ENCODE peak calls at places on chromosome 18, in nine cellular contexts. E, D, B, S, H, K, N, T and C are unnamed samples.

GRCh38 chr18:26714739-26715138 is 150.8 kb downstream of the AQP4 start:
- DNase-seq in E (no peak), D (no peak), B (no peak), S (no peak), H (no peak), K (no peak), N (no peak), T (no peak), C (no peak)

GRCh38 chr18:79949571-79950439 is 1.6 kb downstream of the SLC66A2 start:
- DNase-seq in E (no peak), D (no peak), B (no peak), S (peak), H (no peak), K (peak), N (no peak), T (peak), C (no peak)

GRCh38 chr18:9025104-9025838 is 77.2 kb upstream of the NDUFV2 start:
- DNase-seq in E (no peak), D (no peak), B (no peak), S (no peak), H (no peak), K (no peak), N (no peak), T (no peak), C (no peak)

GRCh38 chr18:72652990-72653593 is 109.0 kb upstream of the CBLN2 start:
- DNase-seq in E (peak), D (no peak), B (no peak), S (peak), H (peak), K (no peak), N (peak), T (peak), C (peak)

GRCh38 chr18:76982038-76982437 is 150.5 kb downstream of the MBP start:
- DNase-seq in E (no peak), D (peak), B (no peak), S (peak), H (no peak), K (no peak), N (no peak), T (no peak), C (no peak)

GRCh38 chr18:670456-670996 is 13.1 kb downstream of the TYMS start:
- DNase-seq in E (no peak), D (no peak), B (no peak), S (no peak), H (no peak), K (no peak), N (no peak), T (no peak), C (no peak)

GRCh38 chr18:38359258-38359657 is 793.7 kb upstream of the CELF4 start:
- DNase-seq in E (no peak), D (no peak), B (no peak), S (no peak), H (no peak), K (no peak), N (no peak), T (no peak), C (no peak)

GRCh38 chr18:70380915-70381896 is 92.4 kb downstream of the SOCS6 start:
- DNase-seq in E (no peak), D (no peak), B (no peak), S (peak), H (peak), K (no peak), N (peak), T (no peak), C (no peak)

GRCh38 chr18:48153641-48154481 is 223.4 kb upstream of the SMAD2 start:
- DNase-seq in E (no peak), D (no peak), B (peak), S (no peak), H (no peak), K (no peak), N (no peak), T (no peak), C (no peak)

GRCh38 chr18:47883771-47884413 is 46.6 kb downstream of the SMAD2 start:
- DNase-seq in E (no peak), D (no peak), B (no peak), S (peak), H (no peak), K (no peak), N (no peak), T (no peak), C (no peak)

GRCh38 chr18:75364512-75364911 is 63.0 kb downstream of the SMIM21 start:
- DNase-seq in E (no peak), D (no peak), B (no peak), S (no peak), H (no peak), K (no peak), N (no peak), T (no peak), C (no peak)

GRCh38 chr18:210780-211179 is 52.4 kb downstream of the USP14 start:
- DNase-seq in E (no peak), D (no peak), B (no peak), S (no peak), H (no peak), K (no peak), N (no peak), T (no peak), C (no peak)

GRCh38 chr18:59910967-59911366 is 11.2 kb downstream of the PMAIP1 start:
- DNase-seq in E (no peak), D (no peak), B (no peak), S (no peak), H (no peak), K (no peak), N (no peak), T (no peak), C (no peak)

GRCh38 chr18:2402084-2402483 is 169.2 kb downstream of the METTL4 start:
- DNase-seq in E (no peak), D (no peak), B (no peak), S (no peak), H (no peak), K (no peak), N (no peak), T (no peak), C (no peak)

GRCh38 chr18:36095936-36096519 is 28.7 kb upstream of the RPRD1A start:
- DNase-seq in E (no peak), D (no peak), B (peak), S (no peak), H (no peak), K (no peak), N (no peak), T (peak), C (no peak)

GRCh38 chr18:75214766-75215515 is 4.3 kb downstream of the TSHZ1 start:
- DNase-seq in E (no peak), D (no peak), B (no peak), S (peak), H (no peak), K (no peak), N (no peak), T (no peak), C (no peak)

GRCh38 chr18:23968638-23969037 is 45.9 kb upstream of the TTC39C start:
- DNase-seq in E (no peak), D (peak), B (no peak), S (no peak), H (no peak), K (no peak), N (no peak), T (no peak), C (no peak)

GRCh38 chr18:23971656-23972230 is 42.8 kb upstream of the TTC39C start:
- DNase-seq in E (no peak), D (no peak), B (no peak), S (no peak), H (no peak), K (no peak), N (no peak), T (no peak), C (no peak)

GRCh38 chr18:23969664-23970063 is 44.9 kb upstream of the TTC39C start:
- DNase-seq in E (no peak), D (peak), B (no peak), S (no peak), H (no peak), K (no peak), N (no peak), T (no peak), C (no peak)

GRCh38 chr18:23972416-23972815 is 42.1 kb upstream of the TTC39C start:
- DNase-seq in E (peak), D (no peak), B (no peak), S (no peak), H (no peak), K (no peak), N (peak), T (no peak), C (no peak)

DNA sequence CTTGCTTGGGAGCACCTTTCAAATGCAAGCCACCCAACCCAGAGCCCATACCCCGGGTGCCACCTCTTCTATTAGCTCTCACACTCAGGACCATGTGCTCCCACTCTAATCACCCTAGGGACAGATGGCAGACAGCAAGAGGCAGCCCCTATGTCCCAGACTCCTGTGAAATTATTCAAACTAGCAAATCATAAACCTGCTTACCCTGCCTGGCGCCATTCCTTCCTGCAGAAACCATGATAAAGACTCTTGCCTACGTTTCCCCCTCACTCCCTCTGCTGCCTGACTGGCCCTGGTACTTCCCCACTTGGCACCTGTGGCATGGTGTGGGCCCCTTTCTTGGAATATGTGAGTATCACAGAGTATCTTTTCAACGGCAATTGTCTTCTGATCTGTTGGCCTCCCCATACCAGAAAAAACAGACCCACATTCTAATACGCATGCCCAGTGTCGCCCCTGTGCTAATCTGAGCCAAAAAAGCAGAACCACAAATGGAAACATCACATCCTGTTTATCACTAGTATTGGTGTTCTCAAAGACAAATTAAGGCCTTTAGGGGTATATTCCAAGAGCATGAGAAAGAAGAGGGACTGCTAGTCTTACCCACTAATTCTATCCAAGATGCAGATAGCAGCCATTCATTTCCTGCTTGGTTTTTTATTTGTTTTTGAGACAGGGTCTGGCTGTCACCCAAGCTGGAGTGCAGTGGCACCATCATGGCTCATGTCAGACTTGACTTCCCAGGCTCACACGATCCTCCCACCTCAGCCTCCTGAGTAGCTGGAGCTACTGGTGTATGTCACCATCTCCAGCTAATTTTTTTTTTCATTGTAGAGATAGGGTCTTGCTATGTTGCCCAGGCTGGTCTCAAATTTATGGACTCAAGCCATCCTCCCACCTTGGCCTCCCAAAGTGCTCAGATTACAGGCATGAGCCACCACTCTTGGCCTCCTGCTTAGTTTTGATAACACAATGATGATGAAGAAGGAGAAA is 44.1 kb upstream of the TTC39C start:
- DNase-seq in E (peak), D (peak), B (no peak), S (no peak), H (no peak), K (no peak), N (no peak), T (peak), C (no peak)
- TF ChIP-seq CTCF in E (no peak), D (no peak), B (no peak), S (no peak), H (no peak), K (no peak), N (no peak), T (no peak), C (no peak)

GRCh38 chr18:49755489-49755888 is 57.8 kb downstream of the ACAA2 start:
- DNase-seq in E (no peak), D (peak), B (no peak), S (no peak), H (no peak), K (no peak), N (no peak), T (no peak), C (peak)

GRCh38 chr18:49752095-49752457 is 61.3 kb downstream of the ACAA2 start:
- DNase-seq in E (no peak), D (peak), B (no peak), S (no peak), H (no peak), K (no peak), N (no peak), T (no peak), C (no peak)

GRCh38 chr18:49751427-49752094 is 61.8 kb downstream of the ACAA2 start:
- DNase-seq in E (no peak), D (peak), B (no peak), S (no peak), H (no peak), K (no peak), N (no peak), T (no peak), C (peak)

GRCh38 chr18:49754866-49755265 is 58.5 kb downstream of the ACAA2 start:
- DNase-seq in E (no peak), D (no peak), B (no peak), S (no peak), H (no peak), K (no peak), N (no peak), T (no peak), C (no peak)

DNA sequence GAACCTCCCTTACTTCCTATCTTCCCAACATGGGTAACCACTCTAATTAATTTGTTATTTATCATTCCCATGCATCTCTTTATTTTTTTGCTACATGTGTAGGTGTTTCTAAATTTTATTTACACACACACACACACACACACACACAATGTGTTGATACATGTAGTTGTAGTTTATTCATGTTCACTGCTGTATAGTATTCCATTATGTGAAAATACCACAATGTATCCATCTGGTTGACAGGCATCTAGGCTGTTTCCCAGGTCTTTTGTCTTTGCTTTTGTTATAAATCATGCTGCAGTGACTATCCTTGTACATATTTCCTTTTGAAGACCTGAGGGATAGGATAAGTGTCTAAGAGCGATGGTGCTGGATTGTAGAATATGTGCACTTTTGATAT is 59.7 kb downstream of the ACAA2 start:
- DNase-seq in E (no peak), D (no peak), B (no peak), S (no peak), H (no peak), K (no peak), N (no peak), T (no peak), C (no peak)
- TF ChIP-seq CTCF in E (no peak), D (no peak), B (no peak), S (no peak), H (no peak), K (no peak), N (no peak), T (no peak), C (no peak)

GRCh38 chr18:66872277-66872676 is 268.4 kb upstream of the CDH19 start:
- DNase-seq in E (no peak), D (no peak), B (no peak), S (no peak), H (no peak), K (no peak), N (no peak), T (peak), C (no peak)
- TF ChIP-seq CTCF in E (no peak), D (peak), B (no peak), S (no peak), H (peak), K (no peak), N (no peak), T (no peak), C (no peak)

GRCh38 chr18:67590571-67591141 is 74.1 kb upstream of the DSEL start:
- DNase-seq in E (no peak), D (no peak), B (no peak), S (no peak), H (no peak), K (no peak), N (no peak), T (no peak), C (no peak)
- TF ChIP-seq CTCF in E (no peak), D (peak), B (peak), S (no peak), H (no peak), K (no peak), N (no peak), T (no peak), C (no peak)

GRCh38 chr18:3449702-3450357 is at the start of gene TGIF1:
- DNase-seq in E (peak), D (peak), B (no peak), S (peak), H (peak), K (peak), N (peak), T (peak), C (peak)

GRCh38 chr18:3447035-3447894 is 2.7 kb upstream of the TGIF1 start:
- DNase-seq in E (no peak), D (peak), B (no peak), S (no peak), H (peak), K (no peak), N (peak), T (no peak), C (peak)

GRCh38 chr18:3448845-3449701 is 899 bp upstream of the TGIF1 start:
- DNase-seq in E (peak), D (peak), B (peak), S (peak), H (peak), K (peak), N (peak), T (peak), C (peak)

GRCh38 chr18:3450358-3451107 is 561 bp downstream of the TGIF1 start:
- DNase-seq in E (peak), D (no peak), B (no peak), S (peak), H (no peak), K (peak), N (peak), T (peak), C (peak)

DNA sequence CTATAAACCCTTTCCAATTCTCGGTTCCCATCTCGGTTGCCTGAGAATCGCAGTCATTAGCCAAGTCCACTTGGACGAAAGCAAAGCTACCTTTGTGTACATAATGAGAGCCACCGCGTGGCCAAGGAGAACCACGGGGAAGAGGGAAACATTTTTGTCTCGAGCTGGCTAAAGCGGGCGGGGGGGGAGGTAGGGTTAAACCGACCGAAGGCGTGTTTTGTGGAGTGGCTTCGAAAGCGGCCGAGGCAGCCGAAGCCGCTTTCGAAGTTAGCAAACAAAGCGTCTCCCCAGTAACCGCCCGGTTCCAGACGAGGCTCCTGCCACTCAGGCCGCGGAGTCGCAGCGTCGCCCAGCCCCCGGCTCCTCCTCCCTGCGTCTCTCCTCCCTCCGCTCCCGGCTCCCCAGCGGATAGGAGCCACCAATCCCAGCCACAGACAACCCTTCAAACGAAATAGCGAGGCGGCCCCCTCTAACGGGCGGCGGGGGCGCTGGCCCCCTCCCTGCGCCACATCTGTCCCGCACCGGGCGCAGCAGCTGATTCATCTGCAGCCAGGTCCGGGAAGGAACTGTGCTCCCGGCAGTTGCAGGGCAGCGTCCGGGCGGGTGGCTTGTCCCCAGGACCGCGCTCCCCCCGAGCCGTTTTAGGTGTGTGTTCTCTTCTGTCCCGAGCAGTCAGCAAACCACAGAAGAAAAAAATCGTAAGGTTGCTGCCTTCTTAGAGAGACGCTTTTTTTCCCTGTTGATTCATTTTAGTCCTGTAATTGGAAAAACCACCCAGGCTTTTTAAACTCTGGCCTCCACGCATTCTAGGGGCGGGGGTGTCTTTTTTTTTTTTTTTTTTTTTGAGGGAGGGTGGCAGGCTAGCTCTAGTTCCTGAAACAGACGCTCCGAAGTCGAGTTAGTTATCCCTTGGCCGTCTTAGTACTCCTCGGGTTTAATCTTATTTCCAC is 1.8 kb upstream of the TGIF1 start:
- DNase-seq in E (peak), D (peak), B (peak), S (peak), H (peak), K (peak), N (peak), T (peak), C (peak)
- TF ChIP-seq CTCF in E (no peak), D (no peak), B (peak), S (no peak), H (peak), K (no peak), N (no peak), T (no peak), C (no peak)

DNA sequence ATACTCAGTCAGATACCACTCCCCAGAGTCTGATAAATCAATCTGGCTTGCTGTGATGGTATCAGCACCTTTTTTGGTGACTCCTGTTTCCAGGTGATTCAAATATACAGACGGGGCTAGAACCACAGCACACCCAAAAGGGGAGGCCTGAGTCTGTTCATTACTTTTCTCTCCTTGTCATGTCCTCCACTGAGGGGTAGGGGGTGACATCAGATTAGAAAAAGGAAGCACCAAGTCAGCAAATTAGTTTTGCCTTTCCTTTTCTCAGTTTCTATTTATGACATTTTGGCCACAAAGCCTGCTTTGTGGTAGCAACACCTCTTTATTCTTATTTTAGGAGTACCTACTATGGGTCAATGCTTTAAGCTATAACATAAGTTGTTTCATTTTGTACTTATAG is 127.4 kb downstream of the CCDC102B start:
- DNase-seq in E (no peak), D (no peak), B (no peak), S (no peak), H (no peak), K (no peak), N (no peak), T (no peak), C (no peak)
- TF ChIP-seq CTCF in E (no peak), D (peak), B (peak), S (no peak), H (peak), K (no peak), N (peak), T (no peak), C (no peak)

GRCh38 chr18:53701697-53702096 is 522.8 kb downstream of the MBD2 start:
- DNase-seq in E (no peak), D (no peak), B (no peak), S (no peak), H (no peak), K (no peak), N (no peak), T (no peak), C (no peak)

GRCh38 chr18:53702480-53702879 is 522.0 kb downstream of the MBD2 start:
- DNase-seq in E (no peak), D (no peak), B (no peak), S (no peak), H (no peak), K (no peak), N (no peak), T (no peak), C (no peak)

DNA sequence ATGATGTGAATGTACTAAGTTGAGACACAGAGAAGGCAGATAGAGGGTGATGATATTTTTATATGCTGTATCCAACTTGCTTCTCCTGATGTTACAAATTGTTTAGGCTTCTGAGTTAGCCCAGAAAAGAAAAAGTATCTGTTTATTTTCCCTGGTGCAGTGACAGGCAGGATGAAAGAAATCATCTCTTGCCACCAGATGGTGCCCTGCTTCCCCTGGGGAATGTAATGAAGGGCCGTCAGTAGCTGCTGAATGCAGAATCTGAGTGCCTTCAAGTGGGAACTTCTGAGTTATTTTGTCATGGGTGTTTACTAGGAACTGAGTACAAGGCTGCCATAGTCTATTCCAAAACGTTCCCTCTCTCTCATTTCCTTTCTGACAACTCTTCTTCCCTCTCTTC is 525.6 kb downstream of the MBD2 start:
- DNase-seq in E (no peak), D (no peak), B (peak), S (peak), H (peak), K (no peak), N (peak), T (peak), C (no peak)
- TF ChIP-seq CTCF in E (no peak), D (peak), B (peak), S (peak), H (peak), K (peak), N (peak), T (peak), C (peak)